ENCODE peak calls at places on chromosomes 6 and 20, in six cellular contexts. S is activated T-cell treated with anti-CD3 and anti-CD28 coated beads for 24 hours; J is heart right ventricle; F is effector CD4-positive, alpha-beta T cell; U is ovary; H is NCI-H1436. L is an unnamed sample.
A peak's percentile ranks its signal among the peaks of the same experiment; 100 is the strongest.

GRCh38 chr20:47137231-47137865 is 219.2 kb downstream of the ZMYND8 start:
- DNase-seq in S (no peak), J (no peak), F (no peak), U (no peak), H (no peak), L (no peak)

GRCh38 chr6:169173532-169174268 is 79.9 kb downstream of the THBS2 start:
- DNase-seq in S (no peak), J (no peak), F (no peak), U (no peak), H (no peak), L (no peak)

GRCh38 chr6:63764318-63764916 is 128.8 kb downstream of the PHF3 start:
- DNase-seq in S (no peak), J (no peak), F (no peak), U (no peak), H (peak; percentile 29), L (no peak)

GRCh38 chr20:58231678-58232077 is 3.2 kb upstream of the ANKRD60 start:
- DNase-seq in S (no peak), J (no peak), F (no peak), U (no peak), H (peak; percentile 48), L (no peak)

GRCh38 chr20:8549192-8549591 is 417.1 kb downstream of the PLCB1 start:
- DNase-seq in S (no peak), J (no peak), F (no peak), U (no peak), H (no peak), L (no peak)

GRCh38 chr6:80594461-80594860 is 488.0 kb downstream of the BCKDHB start:
- DNase-seq in S (no peak), J (no peak), F (no peak), U (no peak), H (no peak), L (no peak)

GRCh38 chr20:50713677-50714101 is 17.7 kb upstream of the PARD6B start:
- DNase-seq in S (no peak), J (no peak), F (no peak), U (peak; percentile 58), H (no peak), L (no peak)

GRCh38 chr6:45115696-45116095 is 212.4 kb upstream of the RUNX2 start:
- DNase-seq in S (no peak), J (no peak), F (no peak), U (no peak), H (no peak), L (no peak)

GRCh38 chr20:219290-220115 is 7.6 kb upstream of the DEFB129 start:
- DNase-seq in S (no peak), J (no peak), F (no peak), U (no peak), H (peak; percentile 4), L (no peak)

GRCh38 chr6:116511424-116512131 is at the start of gene CALHM5:
- DNase-seq in S (no peak), J (peak; percentile 58), F (no peak), U (peak; percentile 48), H (no peak), L (no peak)

GRCh38 chr6:67888886-67889681 is 746.0 kb upstream of the ADGRB3 start:
- DNase-seq in S (no peak), J (no peak), F (no peak), U (no peak), H (no peak), L (no peak)

GRCh38 chr6:109034439-109035041 is 60.1 kb downstream of the SESN1 start:
- DNase-seq in S (no peak), J (no peak), F (no peak), U (no peak), H (no peak), L (no peak)

GRCh38 chr6:105135907-105136432 is 43.8 kb downstream of the POPDC3 start:
- DNase-seq in S (no peak), J (no peak), F (no peak), U (no peak), H (no peak), L (no peak)

GRCh38 chr6:141498980-141499379 is 633.7 kb upstream of the GJE1 start:
- DNase-seq in S (no peak), J (no peak), F (no peak), U (no peak), H (no peak), L (no peak)

GRCh38 chr20:62104791-62105345 is 17.4 kb upstream of the LSM14B start:
- DNase-seq in S (no peak), J (no peak), F (no peak), U (no peak), H (no peak), L (no peak)

GRCh38 chr6:71124340-71124739 is 164.3 kb upstream of the OGFRL1 start:
- DNase-seq in S (no peak), J (no peak), F (no peak), U (no peak), H (no peak), L (no peak)

GRCh38 chr20:33859157-33859695 is 48.1 kb downstream of the CHMP4B start:
- DNase-seq in S (no peak), J (no peak), F (no peak), U (no peak), H (no peak), L (peak; percentile 38)

GRCh38 chr20:25050501-25051350 is 7.2 kb downstream of the ACSS1 start:
- DNase-seq in S (no peak), J (no peak), F (no peak), U (peak; percentile 11), H (no peak), L (no peak)